ENCODE peak calls at places on chromosomes 3 and 15, in nine cellular contexts. B is naive thymus-derived CD8-positive, alpha-beta T cell; U is nephron progenitor cell; W is GDM1; Z is 8988T; A is left ventricle myocardium inferior; G is WTC11; V is stimulated activated CD4-positive, alpha-beta T cell treated with anti-CD3 and anti-CD28 coated beads, TNF-alpha, amount 100 ng/mL, for 48 hours; O is NCI-H146. X is an unnamed sample.

GRCh38 chr15:40747685-40748631 is 7.1 kb downstream of the RMDN3 start:
- DNase-seq in B (no peak), U (no peak), W (no peak), Z (no peak), A (no peak), G (no peak), V (no peak), O (no peak), X (no peak)

GRCh38 chr3:106068386-106068785 is 199.6 kb upstream of the CBLB start:
- DNase-seq in B (no peak), U (no peak), W (no peak), Z (no peak), A (no peak), G (no peak), V (no peak), O (no peak), X (no peak)

GRCh38 chr15:67225336-67225735 is 29.1 kb downstream of the AAGAB start:
- DNase-seq in B (no peak), U (no peak), W (no peak), Z (no peak), A (no peak), G (no peak), V (no peak), O (no peak), X (no peak)

GRCh38 chr15:38073278-38073930 is 139.0 kb downstream of the TMCO5A start:
- DNase-seq in B (no peak), U (peak), W (no peak), Z (peak), A (no peak), G (no peak), V (no peak), O (peak), X (peak)

GRCh38 chr3:195033531-195034091 is 237.3 kb downstream of the XXYLT1 start:
- DNase-seq in B (no peak), U (no peak), W (no peak), Z (no peak), A (no peak), G (no peak), V (no peak), O (peak), X (peak)

GRCh38 chr3:170346481-170347125 is 10.9 kb upstream of the SKIL start:
- DNase-seq in B (no peak), U (no peak), W (no peak), Z (no peak), A (no peak), G (no peak), V (no peak), O (no peak), X (peak)

GRCh38 chr3:124832782-124833709 is 54.1 kb downstream of the ITGB5 start:
- DNase-seq in B (no peak), U (no peak), W (no peak), Z (no peak), A (no peak), G (no peak), V (no peak), O (no peak), X (peak)

GRCh38 chr3:171459130-171459941 is 869 bp downstream of the TNIK start:
- DNase-seq in B (peak), U (peak), W (peak), Z (no peak), A (peak), G (peak), V (no peak), O (peak), X (peak)

GRCh38 chr3:155382396-155383042 is 89.0 kb upstream of the STRIT1 start:
- DNase-seq in B (no peak), U (peak), W (peak), Z (peak), A (peak), G (peak), V (no peak), O (peak), X (peak)

X was measured in Daoy.